ENCODE peak calls at places on chromosomes 12 and 14, in nine cellular contexts. J is NK-92 treated with Interleukin-12 subunit alpha and Interleukin-12 subunit beta, amount 100 ng/mL, for 24 hours; I is stimulated activated CD8-positive, alpha-beta memory T cell treated with anti-CD3 and anti-CD28 coated beads, Interleukin-15, amount 100 ng/mL, for 4 hours; Q is CD8-positive, alpha-beta memory T cell; H is iris pigment epithelial cell; N is nucleus accumbens; V is HFFc6; X is NCI-H2081; P is posterior cingulate gyrus. S is an unnamed sample.

GRCh38 chr12:123763093-123763492 is 992 bp downstream of the DNAH10 start:
- DNase-seq in Q (no peak), I (no peak), N (no peak), J (no peak), X (no peak), P (no peak), V (no peak), H (no peak), S (no peak)

GRCh38 chr14:36055681-36056225 is 120.8 kb downstream of the PTCSC3 start:
- DNase-seq in H (no peak), X (no peak), Q (no peak), J (no peak), N (no peak), V (no peak), P (no peak), I (no peak), S (no peak)

GRCh38 chr12:2286461-2287131 is 233.8 kb downstream of the CACNA1C start:
- DNase-seq in I (no peak), P (no peak), Q (no peak), N (no peak), V (peak), X (no peak), H (no peak), J (no peak), S (no peak)

GRCh38 chr12:11663128-11663527 is 13.7 kb downstream of the ETV6 start:
- DNase-seq in Q (no peak), I (no peak), H (no peak), N (no peak), V (no peak), J (no peak), X (no peak), P (no peak), S (no peak)

GRCh38 chr14:75153295-75153694 is 23.1 kb downstream of the TMED10 start:
- DNase-seq in Q (no peak), V (no peak), J (no peak), N (no peak), H (no peak), X (no peak), I (no peak), P (no peak), S (no peak)

GRCh38 chr12:105431537-105431936 is 101.0 kb downstream of the C12orf75 start:
- DNase-seq in P (no peak), Q (no peak), V (no peak), X (no peak), I (no peak), J (no peak), H (no peak), N (no peak), S (no peak)

GRCh38 chr12:124326104-124326503 is 31.2 kb downstream of the RFLNA start:
- DNase-seq in J (no peak), H (no peak), Q (no peak), X (no peak), I (no peak), N (no peak), V (no peak), P (no peak), S (no peak)

GRCh38 chr12:115222220-115222619 is 538.2 kb upstream of the TBX3 start:
- DNase-seq in N (no peak), X (no peak), P (no peak), Q (no peak), J (no peak), H (no peak), I (no peak), V (no peak), S (no peak)

GRCh38 chr12:78863482-78864427 is 819 bp upstream of the SYT1 start:
- DNase-seq in H (peak), X (peak), I (no peak), P (peak), N (peak), J (no peak), Q (no peak), V (peak), S (peak)

GRCh38 chr12:82486524-82487235 is 128.4 kb downstream of the METTL25 start:
- DNase-seq in I (no peak), J (no peak), V (no peak), X (no peak), N (no peak), P (no peak), H (peak), Q (no peak), S (no peak)